ENCODE peak calls at places on chromosomes 11 and 22, in six cellular contexts. D is neuronal stem cell, T is H9, W is IMR-90, J is H1, F is trophoblast cell. G is an unnamed sample.

GRCh38 chr11:44848203-44848962 is 102.3 kb downstream of the TP53I11 start:
- DNase-seq in J (no peak), W (no peak), T (no peak), F (no peak), D (peak; percentile 42), G (no peak)

GRCh38 chr11:65424200-65425104 is 1.9 kb downstream of the NEAT1 start:
- DNase-seq in F (peak; percentile 59), T (no peak), J (no peak), W (peak; percentile 54), D (no peak), G (peak; percentile 68)

GRCh38 chr22:30869996-30870395 is 98.6 kb downstream of the MORC2 start:
- DNase-seq in W (no peak), T (no peak), J (no peak), F (no peak), D (no peak), G (no peak)

GRCh38 chr11:122628691-122629555 is 26.6 kb upstream of the UBASH3B start:
- DNase-seq in J (peak; percentile 34), T (peak; percentile 81), F (peak; percentile 91), D (peak; percentile 57), W (peak; percentile 77), G (peak; percentile 75)

GRCh38 chr11:110331626-110332025 is 35.2 kb upstream of the RDX start:
- DNase-seq in W (no peak), F (no peak), D (no peak), J (no peak), T (no peak), G (no peak)

GRCh38 chr22:37792494-37792893 is 15.2 kb upstream of the GCAT start:
- DNase-seq in J (no peak), T (no peak), D (no peak), F (peak; percentile 79), W (no peak), G (no peak)

GRCh38 chr11:89381094-89381493 is 110.1 kb downstream of the NOX4 start:
- DNase-seq in T (no peak), F (peak; percentile 89), J (no peak), D (no peak), W (peak; percentile 98), G (peak; percentile 94)

GRCh38 chr11:67352546-67353316 is 615 bp downstream of the POLD4 start:
- DNase-seq in T (peak; percentile 51), D (no peak), F (peak; percentile 55), J (no peak), W (no peak), G (no peak)

GRCh38 chr11:85822814-85823213 is 11.9 kb upstream of the SYTL2 start:
- DNase-seq in F (no peak), W (peak; percentile 65), T (no peak), J (no peak), D (no peak), G (peak; percentile 64)

GRCh38 chr11:12539570-12539969 is 134.7 kb upstream of the TEAD1 start:
- DNase-seq in D (no peak), W (peak; percentile 99), T (no peak), F (peak; percentile 40), J (no peak), G (peak; percentile 94)

GRCh38 chr11:6199174-6199810 is at the start of gene OR52W1:
- DNase-seq in T (no peak), F (no peak), W (no peak), D (no peak), J (no peak), G (no peak)

GRCh38 chr11:316891-317291 is 3.1 kb downstream of the IFITM1 start:
- DNase-seq in J (no peak), T (peak; percentile 36), D (no peak), F (no peak), W (no peak), G (no peak)

GRCh38 chr11:1453611-1454386 is 32.8 kb downstream of the MOB2 start:
- DNase-seq in J (peak; percentile 17), D (no peak), F (peak; percentile 33), W (no peak), T (peak; percentile 92), G (no peak)

GRCh38 chr11:120147094-120147949 is 9.4 kb upstream of the TRIM29 start:
- DNase-seq in D (no peak), W (no peak), J (no peak), F (no peak), T (peak; percentile 31), G (no peak)

GRCh38 chr11:67489203-67489859 is 6.5 kb downstream of the AIP start:
- DNase-seq in D (no peak), T (no peak), F (no peak), J (no peak), W (no peak), G (no peak)

GRCh38 chr11:108512706-108513105 is 14.5 kb upstream of the POGLUT3 start:
- DNase-seq in W (no peak), D (no peak), J (no peak), F (peak; percentile 20), T (no peak), G (no peak)

GRCh38 chr11:94870422-94870821 is 102.3 kb downstream of the AMOTL1 start:
- DNase-seq in J (no peak), D (no peak), W (no peak), T (no peak), F (no peak), G (no peak)

GRCh38 chr11:111846640-111847039 is 24.7 kb downstream of the ALG9 start:
- DNase-seq in J (no peak), W (peak; percentile 92), D (no peak), T (no peak), F (peak; percentile 56), G (peak; percentile 70)

GRCh38 chr11:34243620-34244493 is 114.0 kb downstream of the ABTB2 start:
- DNase-seq in J (no peak), D (no peak), W (peak; percentile 77), F (peak; percentile 82), T (no peak), G (peak; percentile 76)

GRCh38 chr11:12046636-12047236 is 38.3 kb upstream of the DKK3 start:
- DNase-seq in T (no peak), F (no peak), W (no peak), J (no peak), D (no peak), G (no peak)

GRCh38 chr11:69273571-69273970 is 20.4 kb upstream of the MYEOV start:
- DNase-seq in D (no peak), T (no peak), W (no peak), F (no peak), J (no peak), G (no peak)

GRCh38 chr22:47205562-47205961 is 443.1 kb downstream of the TBC1D22A start:
- DNase-seq in J (no peak), W (no peak), D (no peak), F (no peak), T (no peak), G (no peak)

GRCh38 chr11:67073908-67074307 is 17.3 kb downstream of the RHOD start:
- DNase-seq in D (no peak), T (no peak), W (no peak), F (no peak), J (no peak), G (no peak)

GRCh38 chr11:122069946-122070345 is 46.1 kb downstream of the BLID start:
- DNase-seq in D (peak; percentile 83), T (peak; percentile 40), W (peak; percentile 91), F (peak; percentile 91), J (no peak), G (peak; percentile 94)

GRCh38 chr11:130707217-130707616 is 209.1 kb downstream of the SNX19 start:
- DNase-seq in J (no peak), F (no peak), W (no peak), T (no peak), D (no peak), G (no peak)
- H3K14ac ChIP-seq in J (no peak overlapping the region), F (no peak overlapping the region), W (no peak overlapping the region), T (no peak overlapping the region), D (no peak overlapping the region), G (no peak overlapping the region)

GRCh38 chr22:41226728-41227655 is 13.7 kb downstream of the CHADL start:
- DNase-seq in J (no peak), T (no peak), D (no peak), F (no peak), W (no peak), G (no peak)
- H3K23ac ChIP-seq in J (no peak overlapping the region), T (no peak overlapping the region), D (peak overlapping the region; percentile 73), F (no peak overlapping the region), W (no peak overlapping the region), G (no peak overlapping the region)

GRCh38 chr11:57667715-57668466 is at the start of gene ZDHHC5:
- DNase-seq in D (peak; percentile 99), T (peak; percentile 99), F (peak; percentile 99), W (peak; percentile 100), J (peak; percentile 97), G (peak; percentile 99)
- H2BK120ac ChIP-seq in D (no peak within 1 kb of the TSS), T (peak within 1 kb of the TSS; percentile 72), F (peak within 1 kb of the TSS; percentile 66), W (peak within 1 kb of the TSS; percentile 100), J (peak within 1 kb of the TSS; percentile 84), G (peak within 1 kb of the TSS; percentile 94)

DNA sequence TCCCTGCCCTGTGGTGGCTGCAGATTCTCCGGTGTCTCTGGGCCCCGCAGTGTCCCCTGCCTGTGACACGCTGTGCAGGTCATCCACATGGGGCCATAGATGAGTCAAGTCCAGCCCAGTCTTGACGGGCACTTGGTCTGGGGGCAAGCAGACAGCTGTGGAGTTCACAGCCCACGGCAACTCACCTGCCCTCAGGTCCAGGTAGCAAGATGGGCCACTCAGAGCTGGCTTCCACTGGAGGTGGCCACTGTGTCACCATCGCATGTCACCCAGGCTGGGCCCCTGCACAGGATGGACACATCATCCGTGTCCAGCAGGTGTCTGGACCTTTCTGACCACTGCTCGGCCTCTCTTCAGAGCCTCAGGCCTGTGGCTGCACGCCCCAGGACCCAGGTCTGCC is 109.9 kb downstream of the CACNA1I start:
- DNase-seq in F (no peak), D (no peak), T (no peak), W (no peak), J (no peak), G (no peak)
- H3K14ac ChIP-seq in F (no peak overlapping the region), D (no peak overlapping the region), T (no peak overlapping the region), W (no peak overlapping the region), J (no peak overlapping the region), G (no peak overlapping the region)

GRCh38 chr11:61835663-61836024 is 7.5 kb downstream of the FADS2 start:
- DNase-seq in W (no peak), F (no peak), J (no peak), D (no peak), T (no peak), G (no peak)

GRCh38 chr11:61833478-61833877 is 5.4 kb downstream of the FADS2 start:
- DNase-seq in T (no peak), F (peak; percentile 47), W (no peak), D (no peak), J (no peak), G (no peak)

GRCh38 chr11:61833926-61834277 is 5.8 kb downstream of the FADS2 start:
- DNase-seq in D (no peak), T (peak; percentile 61), J (no peak), F (no peak), W (no peak), G (no peak)

GRCh38 chr11:61832758-61833157 is 4.7 kb downstream of the FADS2 start:
- DNase-seq in T (no peak), F (no peak), D (no peak), W (no peak), J (no peak), G (no peak)

GRCh38 chr11:61834278-61835004 is 6.3 kb downstream of the FADS2 start:
- DNase-seq in T (peak; percentile 90), D (no peak), J (no peak), F (peak; percentile 21), W (peak; percentile 47), G (peak; percentile 93)
- H3K23ac ChIP-seq in T (no peak overlapping the region), D (peak overlapping the region; percentile 56), J (no peak overlapping the region), F (no peak overlapping the region), W (peak overlapping the region; percentile 80), G (no peak overlapping the region)

GRCh38 chr22:27135582-27135981 is 478.2 kb downstream of the MIAT start:
- DNase-seq in T (no peak), J (no peak), F (no peak), D (no peak), W (peak; percentile 73), G (peak; percentile 68)
- H2BK120ac ChIP-seq in T (no peak overlapping the region), J (no peak overlapping the region), F (no peak overlapping the region), D (no peak overlapping the region), W (peak overlapping the region; percentile 94), G (peak overlapping the region; percentile 11)